ENCODE peak calls at places on chromosomes 4 and X, in eight cellular contexts. One of them, this sample, is unnamed.

GRCh38 chrX:40207626-40208025 is 109.9 kb upstream of the BCOR start:
- DNase-seq in HCT116: no peak
- DNase-seq in breast epithelium: no peak
- DNase-seq in activated B cell treated with CpG ODN at 0.5 μM for 24 hours: no peak
- DNase-seq in bronchial epithelial cell: peak
- DNase-seq in choroid plexus epithelial cell: no peak
- DNase-seq in progenitor cell of endocrine pancreas: no peak
- DNase-seq in thoracic aorta: peak
- DNase-seq in this sample: peak

GRCh38 chr4:172957216-172957615 is 211.4 kb upstream of the GALNT7 start:
- DNase-seq in HCT116: no peak
- DNase-seq in breast epithelium: no peak
- DNase-seq in activated B cell treated with CpG ODN at 0.5 μM for 24 hours: no peak
- DNase-seq in bronchial epithelial cell: no peak
- DNase-seq in choroid plexus epithelial cell: no peak
- DNase-seq in progenitor cell of endocrine pancreas: no peak
- DNase-seq in thoracic aorta: no peak
- DNase-seq in this sample: no peak

GRCh38 chrX:52839137-52839536 is 28.1 kb downstream of the XAGE5 start:
- DNase-seq in HCT116: no peak
- DNase-seq in breast epithelium: no peak
- DNase-seq in activated B cell treated with CpG ODN at 0.5 μM for 24 hours: no peak
- DNase-seq in bronchial epithelial cell: no peak
- DNase-seq in choroid plexus epithelial cell: no peak
- DNase-seq in progenitor cell of endocrine pancreas: no peak
- DNase-seq in thoracic aorta: no peak
- DNase-seq in this sample: no peak

GRCh38 chr4:184361443-184361842 is 112.9 kb downstream of the IRF2 start:
- DNase-seq in HCT116: no peak
- DNase-seq in breast epithelium: no peak
- DNase-seq in activated B cell treated with CpG ODN at 0.5 μM for 24 hours: no peak
- DNase-seq in bronchial epithelial cell: peak
- DNase-seq in choroid plexus epithelial cell: peak
- DNase-seq in progenitor cell of endocrine pancreas: no peak
- DNase-seq in thoracic aorta: no peak
- DNase-seq in this sample: no peak

GRCh38 chrX:71542411-71542810 is 9.5 kb downstream of the OGT start:
- DNase-seq in HCT116: no peak
- DNase-seq in breast epithelium: no peak
- DNase-seq in activated B cell treated with CpG ODN at 0.5 μM for 24 hours: no peak
- DNase-seq in bronchial epithelial cell: peak
- DNase-seq in choroid plexus epithelial cell: peak
- DNase-seq in progenitor cell of endocrine pancreas: no peak
- DNase-seq in thoracic aorta: no peak
- DNase-seq in this sample: peak

GRCh38 chr4:52298444-52298843 is 247.3 kb downstream of the SPATA18 start:
- DNase-seq in HCT116: no peak
- DNase-seq in breast epithelium: no peak
- DNase-seq in activated B cell treated with CpG ODN at 0.5 μM for 24 hours: no peak
- DNase-seq in bronchial epithelial cell: peak
- DNase-seq in choroid plexus epithelial cell: no peak
- DNase-seq in progenitor cell of endocrine pancreas: no peak
- DNase-seq in thoracic aorta: no peak
- DNase-seq in this sample: no peak

GRCh38 chr4:94877973-94878372 is 120.2 kb downstream of the BMPR1B start:
- DNase-seq in HCT116: no peak
- DNase-seq in breast epithelium: no peak
- DNase-seq in activated B cell treated with CpG ODN at 0.5 μM for 24 hours: no peak
- DNase-seq in bronchial epithelial cell: peak
- DNase-seq in choroid plexus epithelial cell: peak
- DNase-seq in progenitor cell of endocrine pancreas: no peak
- DNase-seq in thoracic aorta: no peak
- DNase-seq in this sample: peak

GRCh38 chr4:17066972-17067371 is 168.5 kb upstream of the LDB2 start:
- DNase-seq in HCT116: no peak
- DNase-seq in breast epithelium: no peak
- DNase-seq in activated B cell treated with CpG ODN at 0.5 μM for 24 hours: no peak
- DNase-seq in bronchial epithelial cell: peak
- DNase-seq in choroid plexus epithelial cell: peak
- DNase-seq in progenitor cell of endocrine pancreas: no peak
- DNase-seq in thoracic aorta: peak
- DNase-seq in this sample: peak

GRCh38 chrX:47293106-47293505 is 60.3 kb downstream of the USP11 start:
- DNase-seq in HCT116: no peak
- DNase-seq in breast epithelium: no peak
- DNase-seq in activated B cell treated with CpG ODN at 0.5 μM for 24 hours: no peak
- DNase-seq in bronchial epithelial cell: peak
- DNase-seq in choroid plexus epithelial cell: no peak
- DNase-seq in progenitor cell of endocrine pancreas: no peak
- DNase-seq in thoracic aorta: no peak
- DNase-seq in this sample: no peak

GRCh38 chrX:40694833-40695232 is 40.5 kb downstream of the MED14 start:
- DNase-seq in HCT116: no peak
- DNase-seq in breast epithelium: no peak
- DNase-seq in activated B cell treated with CpG ODN at 0.5 μM for 24 hours: no peak
- DNase-seq in bronchial epithelial cell: peak
- DNase-seq in choroid plexus epithelial cell: peak
- DNase-seq in progenitor cell of endocrine pancreas: no peak
- DNase-seq in thoracic aorta: no peak
- DNase-seq in this sample: no peak

GRCh38 chr4:18675586-18675985 is 654.0 kb upstream of the LCORL start:
- DNase-seq in HCT116: no peak
- DNase-seq in breast epithelium: no peak
- DNase-seq in activated B cell treated with CpG ODN at 0.5 μM for 24 hours: no peak
- DNase-seq in bronchial epithelial cell: no peak
- DNase-seq in choroid plexus epithelial cell: no peak
- DNase-seq in progenitor cell of endocrine pancreas: no peak
- DNase-seq in thoracic aorta: no peak
- DNase-seq in this sample: no peak

GRCh38 chrX:68571292-68572256 is 72.7 kb downstream of the YIPF6 start:
- DNase-seq in HCT116: peak
- DNase-seq in breast epithelium: no peak
- DNase-seq in activated B cell treated with CpG ODN at 0.5 μM for 24 hours: no peak
- DNase-seq in bronchial epithelial cell: peak
- DNase-seq in choroid plexus epithelial cell: peak
- DNase-seq in progenitor cell of endocrine pancreas: no peak
- DNase-seq in thoracic aorta: no peak
- DNase-seq in this sample: peak

GRCh38 chr4:156521631-156522030 is 450.0 kb downstream of the PDGFC start:
- DNase-seq in HCT116: no peak
- DNase-seq in breast epithelium: no peak
- DNase-seq in activated B cell treated with CpG ODN at 0.5 μM for 24 hours: no peak
- DNase-seq in bronchial epithelial cell: no peak
- DNase-seq in choroid plexus epithelial cell: no peak
- DNase-seq in progenitor cell of endocrine pancreas: no peak
- DNase-seq in thoracic aorta: no peak
- DNase-seq in this sample: no peak

GRCh38 chrX:18973527-18974192 is 10.3 kb downstream of the PHKA2 start:
- DNase-seq in HCT116: no peak
- DNase-seq in breast epithelium: no peak
- DNase-seq in activated B cell treated with CpG ODN at 0.5 μM for 24 hours: no peak
- DNase-seq in bronchial epithelial cell: no peak
- DNase-seq in choroid plexus epithelial cell: no peak
- DNase-seq in progenitor cell of endocrine pancreas: no peak
- DNase-seq in thoracic aorta: no peak
- DNase-seq in this sample: no peak

GRCh38 chr4:126267689-126268088 is 952.9 kb downstream of the FAT4 start:
- DNase-seq in HCT116: no peak
- DNase-seq in breast epithelium: no peak
- DNase-seq in activated B cell treated with CpG ODN at 0.5 μM for 24 hours: no peak
- DNase-seq in bronchial epithelial cell: peak
- DNase-seq in choroid plexus epithelial cell: peak
- DNase-seq in progenitor cell of endocrine pancreas: no peak
- DNase-seq in thoracic aorta: no peak
- DNase-seq in this sample: peak

GRCh38 chr4:7713757-7714156 is 225.9 kb downstream of the AFAP1 start:
- DNase-seq in HCT116: no peak
- DNase-seq in breast epithelium: no peak
- DNase-seq in activated B cell treated with CpG ODN at 0.5 μM for 24 hours: no peak
- DNase-seq in bronchial epithelial cell: no peak
- DNase-seq in choroid plexus epithelial cell: no peak
- DNase-seq in progenitor cell of endocrine pancreas: no peak
- DNase-seq in thoracic aorta: no peak
- DNase-seq in this sample: no peak

GRCh38 chr4:152735918-152736305 is 43.6 kb downstream of the TIGD4 start:
- DNase-seq in HCT116: no peak
- DNase-seq in breast epithelium: no peak
- DNase-seq in activated B cell treated with CpG ODN at 0.5 μM for 24 hours: no peak
- DNase-seq in bronchial epithelial cell: no peak
- DNase-seq in choroid plexus epithelial cell: no peak
- DNase-seq in progenitor cell of endocrine pancreas: no peak
- DNase-seq in thoracic aorta: no peak
- DNase-seq in this sample: no peak

GRCh38 chr4:145909773-145910172 is 28.9 kb downstream of the ZNF827 start:
- DNase-seq in HCT116: no peak
- DNase-seq in breast epithelium: peak
- DNase-seq in activated B cell treated with CpG ODN at 0.5 μM for 24 hours: no peak
- DNase-seq in bronchial epithelial cell: peak
- DNase-seq in choroid plexus epithelial cell: no peak
- DNase-seq in progenitor cell of endocrine pancreas: no peak
- DNase-seq in thoracic aorta: no peak
- DNase-seq in this sample: no peak

GRCh38 chr4:125572601-125573000 is 257.8 kb downstream of the FAT4 start:
- DNase-seq in HCT116: no peak
- DNase-seq in breast epithelium: no peak
- DNase-seq in activated B cell treated with CpG ODN at 0.5 μM for 24 hours: no peak
- DNase-seq in bronchial epithelial cell: no peak
- DNase-seq in choroid plexus epithelial cell: peak
- DNase-seq in progenitor cell of endocrine pancreas: no peak
- DNase-seq in thoracic aorta: no peak
- DNase-seq in this sample: no peak

GRCh38 chr4:77308843-77309242 is 151.8 kb downstream of the CCNG2 start:
- DNase-seq in HCT116: peak
- DNase-seq in breast epithelium: no peak
- DNase-seq in activated B cell treated with CpG ODN at 0.5 μM for 24 hours: no peak
- DNase-seq in bronchial epithelial cell: peak
- DNase-seq in choroid plexus epithelial cell: peak
- DNase-seq in progenitor cell of endocrine pancreas: no peak
- DNase-seq in thoracic aorta: no peak
- DNase-seq in this sample: peak

GRCh38 chrX:127578395-127578794 is 473.8 kb downstream of the ACTRT1 start:
- DNase-seq in HCT116: no peak
- DNase-seq in breast epithelium: no peak
- DNase-seq in activated B cell treated with CpG ODN at 0.5 μM for 24 hours: no peak
- DNase-seq in bronchial epithelial cell: no peak
- DNase-seq in choroid plexus epithelial cell: no peak
- DNase-seq in progenitor cell of endocrine pancreas: no peak
- DNase-seq in thoracic aorta: no peak
- DNase-seq in this sample: no peak

GRCh38 chr4:17230727-17231126 is 281.2 kb downstream of the QDPR start:
- DNase-seq in HCT116: no peak
- DNase-seq in breast epithelium: no peak
- DNase-seq in activated B cell treated with CpG ODN at 0.5 μM for 24 hours: no peak
- DNase-seq in bronchial epithelial cell: no peak
- DNase-seq in choroid plexus epithelial cell: no peak
- DNase-seq in progenitor cell of endocrine pancreas: no peak
- DNase-seq in thoracic aorta: no peak
- DNase-seq in this sample: no peak

GRCh38 chr4:127196656-127197352 is 436.0 kb upstream of the INTU start:
- DNase-seq in HCT116: no peak
- DNase-seq in breast epithelium: no peak
- DNase-seq in activated B cell treated with CpG ODN at 0.5 μM for 24 hours: no peak
- DNase-seq in bronchial epithelial cell: no peak
- DNase-seq in choroid plexus epithelial cell: no peak
- DNase-seq in progenitor cell of endocrine pancreas: no peak
- DNase-seq in thoracic aorta: no peak
- DNase-seq in this sample: no peak

GRCh38 chr4:40197879-40198689 is 1.3 kb downstream of the RHOH start:
- DNase-seq in HCT116: no peak
- DNase-seq in breast epithelium: no peak
- DNase-seq in activated B cell treated with CpG ODN at 0.5 μM for 24 hours: no peak
- DNase-seq in bronchial epithelial cell: no peak
- DNase-seq in choroid plexus epithelial cell: no peak
- DNase-seq in progenitor cell of endocrine pancreas: no peak
- DNase-seq in thoracic aorta: no peak
- DNase-seq in this sample: no peak

GRCh38 chrX:103919336-103919682 is 43.1 kb upstream of the TMSB15B start:
- DNase-seq in HCT116: no peak
- DNase-seq in breast epithelium: no peak
- DNase-seq in activated B cell treated with CpG ODN at 0.5 μM for 24 hours: no peak
- DNase-seq in bronchial epithelial cell: peak
- DNase-seq in choroid plexus epithelial cell: peak
- DNase-seq in progenitor cell of endocrine pancreas: no peak
- DNase-seq in thoracic aorta: no peak
- DNase-seq in this sample: peak

GRCh38 chr4:113502476-113502875 is 259.1 kb downstream of the CAMK2D start:
- DNase-seq in HCT116: no peak
- DNase-seq in breast epithelium: no peak
- DNase-seq in activated B cell treated with CpG ODN at 0.5 μM for 24 hours: no peak
- DNase-seq in bronchial epithelial cell: peak
- DNase-seq in choroid plexus epithelial cell: peak
- DNase-seq in progenitor cell of endocrine pancreas: no peak
- DNase-seq in thoracic aorta: no peak
- DNase-seq in this sample: peak

GRCh38 chr4:138816883-138817282 is 198.7 kb upstream of the NOCT start:
- DNase-seq in HCT116: no peak
- DNase-seq in breast epithelium: no peak
- DNase-seq in activated B cell treated with CpG ODN at 0.5 μM for 24 hours: no peak
- DNase-seq in bronchial epithelial cell: no peak
- DNase-seq in choroid plexus epithelial cell: peak
- DNase-seq in progenitor cell of endocrine pancreas: no peak
- DNase-seq in thoracic aorta: no peak
- DNase-seq in this sample: no peak

GRCh38 chr4:15516494-15516893 is 46.8 kb downstream of the CC2D2A start:
- DNase-seq in HCT116: no peak
- DNase-seq in breast epithelium: no peak
- DNase-seq in activated B cell treated with CpG ODN at 0.5 μM for 24 hours: no peak
- DNase-seq in bronchial epithelial cell: no peak
- DNase-seq in choroid plexus epithelial cell: no peak
- DNase-seq in progenitor cell of endocrine pancreas: no peak
- DNase-seq in thoracic aorta: no peak
- DNase-seq in this sample: no peak
- TF ChIP-seq CTCF in HCT116: no peak
- TF ChIP-seq CTCF in breast epithelium: no peak
- TF ChIP-seq CTCF in activated B cell treated with CpG ODN at 0.5 μM for 24 hours: no peak
- TF ChIP-seq CTCF in bronchial epithelial cell: no peak
- TF ChIP-seq CTCF in choroid plexus epithelial cell: no peak
- TF ChIP-seq CTCF in progenitor cell of endocrine pancreas: no peak
- TF ChIP-seq CTCF in thoracic aorta: no peak
- TF ChIP-seq CTCF in this sample: no peak

GRCh38 chr4:53653484-53654053 is 62.3 kb upstream of the LNX1 start:
- DNase-seq in HCT116: no peak
- DNase-seq in breast epithelium: peak
- DNase-seq in activated B cell treated with CpG ODN at 0.5 μM for 24 hours: no peak
- DNase-seq in bronchial epithelial cell: no peak
- DNase-seq in choroid plexus epithelial cell: peak
- DNase-seq in progenitor cell of endocrine pancreas: peak
- DNase-seq in thoracic aorta: no peak
- DNase-seq in this sample: peak
- TF ChIP-seq CTCF in HCT116: peak
- TF ChIP-seq CTCF in breast epithelium: no peak
- TF ChIP-seq CTCF in activated B cell treated with CpG ODN at 0.5 μM for 24 hours: no peak
- TF ChIP-seq CTCF in bronchial epithelial cell: no peak
- TF ChIP-seq CTCF in choroid plexus epithelial cell: peak
- TF ChIP-seq CTCF in progenitor cell of endocrine pancreas: no peak
- TF ChIP-seq CTCF in thoracic aorta: no peak
- TF ChIP-seq CTCF in this sample: no peak

GRCh38 chrX:114611018-114611619 is 27.2 kb downstream of the HTR2C start:
- DNase-seq in HCT116: peak
- DNase-seq in breast epithelium: no peak
- DNase-seq in activated B cell treated with CpG ODN at 0.5 μM for 24 hours: no peak
- DNase-seq in bronchial epithelial cell: peak
- DNase-seq in choroid plexus epithelial cell: peak
- DNase-seq in progenitor cell of endocrine pancreas: peak
- DNase-seq in thoracic aorta: no peak
- DNase-seq in this sample: peak
- TF ChIP-seq CTCF in HCT116: peak
- TF ChIP-seq CTCF in breast epithelium: peak
- TF ChIP-seq CTCF in activated B cell treated with CpG ODN at 0.5 μM for 24 hours: no peak
- TF ChIP-seq CTCF in bronchial epithelial cell: peak
- TF ChIP-seq CTCF in choroid plexus epithelial cell: peak
- TF ChIP-seq CTCF in progenitor cell of endocrine pancreas: peak
- TF ChIP-seq CTCF in thoracic aorta: peak
- TF ChIP-seq CTCF in this sample: peak

GRCh38 chr4:31995943-31996901 is 1276.1 kb downstream of the PCDH7 start:
- DNase-seq in HCT116: no peak
- DNase-seq in breast epithelium: no peak
- DNase-seq in activated B cell treated with CpG ODN at 0.5 μM for 24 hours: no peak
- DNase-seq in bronchial epithelial cell: no peak
- DNase-seq in choroid plexus epithelial cell: no peak
- DNase-seq in progenitor cell of endocrine pancreas: peak
- DNase-seq in thoracic aorta: no peak
- DNase-seq in this sample: no peak
- TF ChIP-seq CTCF in HCT116: no peak
- TF ChIP-seq CTCF in breast epithelium: no peak
- TF ChIP-seq CTCF in activated B cell treated with CpG ODN at 0.5 μM for 24 hours: no peak
- TF ChIP-seq CTCF in bronchial epithelial cell: no peak
- TF ChIP-seq CTCF in choroid plexus epithelial cell: no peak
- TF ChIP-seq CTCF in progenitor cell of endocrine pancreas: peak
- TF ChIP-seq CTCF in thoracic aorta: no peak
- TF ChIP-seq CTCF in this sample: no peak